ENCODE peak calls at places on chromosomes 7 and 10, in six cellular contexts. B is GM23248, I is HCT116, C is GM23338, U is hepatocyte, Z is PC-3. P is an unnamed sample.

GRCh38 chr10:86443069-86443468 is 76.5 kb upstream of the GRID1 start:
- DNase-seq in U (no peak), B (peak), Z (no peak), C (no peak), I (no peak), P (no peak)

GRCh38 chr10:62093863-62094291 is 174.8 kb downstream of the RTKN2 start:
- DNase-seq in I (no peak), Z (peak), B (peak), C (no peak), U (no peak), P (no peak)

GRCh38 chr7:89028319-89028718 is 232.8 kb upstream of the TEX47 start:
- DNase-seq in C (no peak), U (no peak), Z (no peak), I (no peak), B (no peak), P (no peak)

GRCh38 chr7:6640246-6640721 is 3.2 kb downstream of the ZNF316 start:
- DNase-seq in B (peak), I (no peak), Z (no peak), U (no peak), C (peak), P (no peak)

GRCh38 chr10:109978481-109978880 is 29.3 kb upstream of the ADD3 start:
- DNase-seq in Z (peak), C (peak), U (peak), B (peak), I (peak), P (peak)

GRCh38 chr7:42068554-42069280 is 168.3 kb downstream of the GLI3 start:
- DNase-seq in B (no peak), U (no peak), I (no peak), C (peak), Z (no peak), P (no peak)

GRCh38 chr7:32539917-32540544 is 44.7 kb downstream of the AVL9 start:
- DNase-seq in U (no peak), C (no peak), I (no peak), B (peak), Z (no peak), P (no peak)

GRCh38 chr7:138654616-138655015 is 46.5 kb downstream of the SVOPL start:
- DNase-seq in I (no peak), U (no peak), Z (no peak), C (no peak), B (no peak), P (peak)

GRCh38 chr10:91097313-91097712 is 123.2 kb upstream of the PCGF5 start:
- DNase-seq in U (no peak), C (no peak), B (no peak), I (no peak), Z (no peak), P (no peak)

GRCh38 chr7:85102813-85103350 is 84.0 kb downstream of the SEMA3D start:
- DNase-seq in B (peak), C (no peak), Z (peak), I (no peak), U (no peak), P (no peak)

GRCh38 chr10:88490216-88490980 is 92.7 kb downstream of the RNLS start:
- DNase-seq in Z (no peak), U (no peak), C (no peak), I (no peak), B (no peak), P (no peak)

GRCh38 chr7:123979876-123980275 is 53.0 kb downstream of the TMEM229A start:
- DNase-seq in B (no peak), Z (peak), C (no peak), U (peak), I (no peak), P (no peak)

DNA sequence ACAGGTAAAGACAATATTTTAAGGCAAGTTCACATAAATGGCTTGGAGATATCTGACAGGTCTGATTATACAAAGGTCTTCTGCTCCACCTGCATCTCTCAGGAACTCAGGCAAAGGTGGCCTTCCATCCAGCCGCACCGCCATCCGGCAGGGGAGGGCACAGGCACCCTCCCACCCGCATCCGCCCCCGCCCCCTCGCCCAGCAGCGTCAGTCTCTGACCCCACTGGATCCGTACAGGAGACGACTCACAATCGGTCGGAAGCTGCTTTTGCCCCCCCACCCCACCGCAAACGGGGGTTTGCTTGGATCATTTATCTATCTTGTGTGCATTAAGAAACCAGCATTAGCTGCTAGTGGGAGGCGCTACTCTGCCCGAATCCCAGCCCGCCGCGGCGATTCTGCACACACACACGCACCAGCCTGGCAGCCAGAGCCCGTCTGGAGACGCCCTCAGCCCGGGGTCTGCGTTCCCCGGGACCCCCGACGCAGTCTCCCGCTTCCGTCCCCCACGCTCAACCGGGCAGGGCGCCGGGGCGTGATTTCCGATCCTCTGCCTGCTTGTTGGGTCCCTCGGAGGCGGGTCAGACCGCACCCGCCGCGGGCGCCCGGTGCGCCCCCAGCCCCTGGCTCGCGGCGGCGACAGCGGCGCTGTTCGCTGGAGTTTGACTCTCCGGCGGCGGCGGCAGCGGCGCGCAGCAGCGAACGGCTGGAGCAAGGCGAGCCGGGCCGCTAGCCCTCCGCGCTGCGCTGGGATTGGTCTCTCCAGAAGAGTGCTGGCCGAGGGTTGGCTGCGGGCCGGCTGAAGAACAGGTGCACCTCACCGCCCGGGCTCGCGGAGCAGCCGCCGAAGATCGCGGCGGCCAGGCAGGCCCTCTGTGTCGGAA is 820 bp upstream of the NRG3 start:
- DNase-seq in B (peak), Z (no peak), U (peak), C (peak), I (no peak), P (no peak)
- TF ChIP-seq EZH2phosphoT487 in B (no peak), Z (no peak), U (no peak), C (no peak), I (no peak), P (no peak)

GRCh38 chr7:112101083-112101846 is 104.9 kb downstream of the DOCK4 start:
- DNase-seq in Z (no peak), I (no peak), U (peak), B (no peak), C (no peak), P (no peak)

GRCh38 chr7:112104153-112104552 is 102.0 kb downstream of the DOCK4 start:
- DNase-seq in Z (no peak), I (no peak), U (no peak), B (no peak), C (no peak), P (no peak)

GRCh38 chr7:112105584-112106540 is 100.3 kb downstream of the DOCK4 start:
- DNase-seq in Z (no peak), B (no peak), C (no peak), I (no peak), U (no peak), P (no peak)

GRCh38 chr7:112097524-112097923 is 108.7 kb downstream of the DOCK4 start:
- DNase-seq in C (no peak), B (no peak), U (no peak), I (no peak), Z (peak), P (no peak)

GRCh38 chr7:112103246-112103645 is 103.0 kb downstream of the DOCK4 start:
- DNase-seq in I (no peak), U (no peak), C (peak), Z (peak), B (no peak), P (no peak)
- H3K4me2 ChIP-seq in I (no peak), U (no peak), C (peak), Z (peak), B (no peak), P (no peak)

GRCh38 chr7:1747004-1747801 is 77.1 kb downstream of the ELFN1 start:
- DNase-seq in U (no peak), B (no peak), Z (no peak), I (no peak), C (no peak), P (no peak)

GRCh38 chr7:1748076-1748750 is 78.1 kb downstream of the ELFN1 start:
- DNase-seq in U (no peak), I (no peak), Z (peak), B (peak), C (no peak), P (no peak)

GRCh38 chr7:1745018-1745532 is 75.0 kb downstream of the ELFN1 start:
- DNase-seq in B (no peak), Z (no peak), C (no peak), I (no peak), U (no peak), P (no peak)

GRCh38 chr7:1745576-1746490 is 75.8 kb downstream of the ELFN1 start:
- DNase-seq in Z (no peak), B (no peak), C (no peak), I (no peak), U (no peak), P (no peak)

GRCh38 chr7:1746491-1746975 is 76.5 kb downstream of the ELFN1 start:
- DNase-seq in B (no peak), U (no peak), I (no peak), Z (no peak), C (no peak), P (no peak)
- TF ChIP-seq EZH2phosphoT487 in B (no peak), U (no peak), I (no peak), Z (no peak), C (no peak), P (no peak)

GRCh38 chr10:44864042-44864436 is 47.1 kb upstream of the TMEM72 start:
- DNase-seq in B (peak), C (peak), Z (peak), U (peak), I (no peak), P (no peak)
- H3K4me2 ChIP-seq in B (peak), C (peak), Z (peak), U (peak), I (peak), P (peak)

DNA sequence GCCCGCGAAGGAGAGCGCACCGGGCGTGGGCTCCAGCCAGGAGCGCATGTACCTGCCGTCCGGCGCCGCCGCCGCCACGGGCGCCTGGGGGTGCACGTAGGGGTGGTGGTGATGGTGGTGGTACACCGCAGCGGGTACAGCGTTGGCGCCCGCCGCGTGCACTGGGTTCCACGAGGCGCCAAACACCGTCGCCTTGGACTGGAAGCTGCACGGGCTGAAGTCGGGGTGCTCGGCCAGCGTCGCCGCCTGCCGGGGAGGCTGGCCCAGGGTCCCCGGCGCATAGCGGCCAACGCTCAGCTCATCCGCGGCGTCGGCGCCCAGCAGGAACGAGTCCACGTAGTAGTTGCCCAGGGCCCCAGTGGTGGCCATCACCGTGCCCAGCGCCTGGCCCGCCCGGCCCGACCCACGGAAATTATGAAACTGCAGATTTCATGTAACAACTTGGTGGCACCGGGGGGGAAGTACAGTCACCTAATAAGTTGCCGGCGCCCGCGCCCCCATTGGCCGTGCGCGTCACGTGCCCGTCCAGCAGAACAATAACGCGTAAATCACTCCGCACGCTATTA is at the start of gene HOXA9:
- DNase-seq in U (no peak), B (peak), I (peak), Z (peak), C (peak), P (no peak)
- TF ChIP-seq EZH2phosphoT487 in U (no peak), B (no peak), I (no peak), Z (no peak), C (peak), P (no peak)

GRCh38 chr7:116809636-116810266 is 52.6 kb upstream of the CAPZA2 start:
- DNase-seq in B (peak), I (peak), C (peak), Z (peak), U (peak), P (peak)
- H3K4me2 ChIP-seq in B (peak), I (peak), C (no peak), Z (peak), U (peak), P (no peak)

GRCh38 chr10:14356921-14357320 is 26.2 kb upstream of the FRMD4A start:
- DNase-seq in B (peak), I (no peak), C (no peak), Z (peak), U (no peak), P (no peak)

GRCh38 chr10:14362098-14362497 is 31.4 kb upstream of the FRMD4A start:
- DNase-seq in Z (no peak), U (no peak), B (no peak), I (no peak), C (no peak), P (no peak)

GRCh38 chr10:14360515-14360914 is 29.8 kb upstream of the FRMD4A start:
- DNase-seq in C (no peak), B (no peak), Z (no peak), U (no peak), I (no peak), P (no peak)

GRCh38 chr10:14360951-14361350 is 30.2 kb upstream of the FRMD4A start:
- DNase-seq in C (no peak), Z (no peak), I (no peak), U (no peak), B (no peak), P (no peak)

DNA sequence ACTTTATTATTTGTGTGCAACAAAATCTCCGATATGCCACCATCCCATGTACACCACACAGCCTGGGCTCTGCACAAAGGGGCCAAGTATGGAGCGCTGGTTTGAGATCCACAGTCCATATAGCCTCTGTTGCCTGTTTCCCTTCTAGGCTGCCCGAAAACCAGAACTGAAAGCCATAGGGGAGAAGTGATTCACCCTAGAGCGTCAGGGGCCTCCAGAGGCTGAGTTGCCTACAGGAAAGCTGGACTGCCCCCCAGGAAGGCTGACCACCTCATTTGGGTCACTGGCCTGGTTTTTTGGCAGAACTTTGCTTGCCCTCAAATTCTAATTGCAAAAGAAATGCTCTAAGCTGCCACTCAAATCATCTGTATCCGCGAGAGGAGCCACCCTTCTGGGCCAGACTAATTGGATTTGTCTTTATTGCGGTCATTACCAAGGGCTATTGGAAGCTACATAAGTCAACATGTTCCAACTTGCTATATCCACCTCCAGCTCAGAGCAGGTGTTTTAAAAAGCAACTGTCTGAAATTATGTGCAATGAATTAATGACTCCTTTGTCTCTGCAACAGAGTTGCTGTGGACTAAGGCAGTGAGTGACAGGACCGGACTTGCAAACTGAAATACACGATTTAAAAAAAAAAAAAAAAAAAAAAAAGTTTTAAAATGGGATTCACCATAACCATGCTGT is 28.3 kb upstream of the FRMD4A start:
- DNase-seq in B (no peak), I (no peak), C (no peak), Z (no peak), U (no peak), P (no peak)
- TF ChIP-seq EZH2phosphoT487 in B (no peak), I (no peak), C (no peak), Z (no peak), U (no peak), P (no peak)

GRCh38 chr7:106776618-106777347 is 88.3 kb upstream of the PIK3CG start:
- DNase-seq in U (no peak), I (no peak), Z (no peak), C (no peak), B (no peak), P (no peak)
- H3K4me2 ChIP-seq in U (no peak), I (peak), Z (peak), C (no peak), B (no peak), P (no peak)